ENCODE peak calls at places on chromosome 22, in six cellular contexts. T is progenitor cell of endocrine pancreas, E is NCI-H1092, A is chondrocyte, Q is body of pancreas, N is T-cell. D is an unnamed sample.

GRCh38 chr22:42716649-42717127 is 4.0 kb downstream of the A4GALT start:
- DNase-seq in N (no peak), T (no peak), Q (no peak), A (no peak), E (no peak), D (no peak)

GRCh38 chr22:19625331-19626041 is 88.8 kb upstream of the SEPTIN5 start:
- DNase-seq in T (no peak), E (no peak), Q (no peak), A (peak), N (no peak), D (no peak)

GRCh38 chr22:49119551-49119952 is 708.1 kb downstream of the BRD1 start:
- DNase-seq in N (no peak), T (no peak), E (no peak), Q (peak), A (no peak), D (no peak)

GRCh38 chr22:26318975-26319374 is 110.1 kb upstream of the ASPHD2 start:
- DNase-seq in Q (no peak), N (no peak), T (no peak), A (no peak), E (no peak), D (no peak)

GRCh38 chr22:48065852-48066251 is 1303.4 kb downstream of the TBC1D22A start:
- DNase-seq in N (no peak), Q (no peak), T (no peak), A (no peak), E (no peak), D (peak)

GRCh38 chr22:23128269-23129108 is 13.3 kb downstream of the RSPH14 start:
- DNase-seq in N (peak), A (peak), Q (peak), T (peak), E (peak), D (peak)

GRCh38 chr22:27512283-27512761 is 289.2 kb downstream of the MN1 start:
- DNase-seq in Q (peak), N (no peak), E (no peak), T (no peak), A (no peak), D (no peak)

GRCh38 chr22:45608763-45609180 is 62.9 kb upstream of the ATXN10 start:
- DNase-seq in E (no peak), Q (no peak), A (no peak), N (no peak), T (no peak), D (no peak)

GRCh38 chr22:37051629-37052385 is at the start of gene KCTD17:
- DNase-seq in A (no peak), T (peak), E (peak), Q (peak), N (peak), D (peak)

GRCh38 chr22:38802671-38803121 is 8.8 kb upstream of the DNAL4 start:
- DNase-seq in N (no peak), A (no peak), E (peak), T (no peak), Q (peak), D (peak)

GRCh38 chr22:37621352-37621860 is 12.8 kb downstream of the GGA1 start:
- DNase-seq in E (no peak), T (no peak), Q (no peak), A (no peak), N (no peak), D (no peak)

GRCh38 chr22:39300198-39300830 is 19.1 kb downstream of the RPL3 start:
- DNase-seq in A (no peak), T (no peak), E (no peak), N (no peak), Q (peak), D (no peak)

GRCh38 chr22:46374663-46375474 is 39.4 kb downstream of the TRMU start:
- DNase-seq in E (no peak), T (no peak), A (no peak), Q (peak), N (no peak), D (no peak)

GRCh38 chr22:17918840-17919239 is 105.5 kb downstream of the MICAL3 start:
- DNase-seq in N (no peak), Q (no peak), A (no peak), T (no peak), E (no peak), D (no peak)

GRCh38 chr22:24001314-24001713 is 3.9 kb downstream of the GSTT4 start:
- DNase-seq in E (no peak), Q (no peak), A (no peak), T (no peak), N (no peak), D (no peak)

GRCh38 chr22:31646186-31647019 is 15.6 kb downstream of the PISD start:
- DNase-seq in N (no peak), E (no peak), T (no peak), A (no peak), Q (no peak), D (no peak)

GRCh38 chr22:24983151-24983550 is 30.6 kb downstream of the KIAA1671 start:
- DNase-seq in N (no peak), T (no peak), E (no peak), Q (no peak), A (no peak), D (no peak)

GRCh38 chr22:38317237-38317994 is at the start of gene CSNK1E:
- DNase-seq in T (peak), Q (peak), E (peak), A (no peak), N (peak), D (peak)

GRCh38 chr22:46881373-46882118 is 119.1 kb downstream of the TBC1D22A start:
- DNase-seq in A (no peak), E (no peak), Q (no peak), T (no peak), N (no peak), D (no peak)

GRCh38 chr22:35489225-35489624 is 51.4 kb upstream of the RASD2 start:
- DNase-seq in N (no peak), A (peak), T (no peak), Q (no peak), E (peak), D (peak)

GRCh38 chr22:27370281-27370680 is 431.3 kb downstream of the MN1 start:
- DNase-seq in A (no peak), T (no peak), E (no peak), N (no peak), Q (no peak), D (no peak)

GRCh38 chr22:24806663-24807001 is 621 bp downstream of the SGSM1 start:
- DNase-seq in N (no peak), A (no peak), Q (no peak), E (no peak), T (no peak), D (no peak)

GRCh38 chr22:25109878-25110595 is 89.6 kb upstream of the CRYBB3 start:
- DNase-seq in N (no peak), T (no peak), A (no peak), E (no peak), Q (peak), D (no peak)

GRCh38 chr22:31935961-31936635 is 8.2 kb upstream of the YWHAH start:
- DNase-seq in Q (no peak), N (no peak), E (no peak), T (no peak), A (peak), D (no peak)

GRCh38 chr22:50440544-50441249 is 34.1 kb downstream of the SBF1 start:
- DNase-seq in Q (no peak), T (no peak), N (no peak), A (no peak), E (no peak), D (no peak)

GRCh38 chr22:40006641-40007040 is 11.9 kb downstream of the FAM83F start:
- DNase-seq in A (no peak), T (no peak), N (no peak), E (no peak), Q (no peak), D (no peak)

GRCh38 chr22:22167791-22168189 is 76.8 kb upstream of the VPREB1 start:
- DNase-seq in A (no peak), Q (no peak), T (no peak), E (peak), N (no peak), D (peak)

GRCh38 chr22:36395061-36395849 is 7.5 kb upstream of the MYH9 start:
- DNase-seq in T (no peak), N (no peak), A (no peak), E (no peak), Q (no peak), D (no peak)

GRCh38 chr22:49977578-49977977 is 17.0 kb downstream of the PIM3 start:
- DNase-seq in N (no peak), A (peak), Q (no peak), T (no peak), E (no peak), D (no peak)

GRCh38 chr22:48755332-48755949 is 1072.2 kb downstream of the BRD1 start:
- DNase-seq in E (no peak), T (peak), N (no peak), A (peak), Q (no peak), D (no peak)

GRCh38 chr22:39778055-39778454 is 115.5 kb downstream of the ENTHD1 start:
- DNase-seq in N (no peak), Q (no peak), E (no peak), A (no peak), T (no peak), D (no peak)

GRCh38 chr22:49861642-49862407 is 8.2 kb downstream of the ZBED4 start:
- DNase-seq in N (no peak), T (no peak), A (no peak), E (no peak), Q (no peak), D (no peak)

GRCh38 chr22:29635734-29636357 is 32.4 kb downstream of the NF2 start:
- DNase-seq in T (no peak), Q (no peak), E (peak), N (no peak), A (no peak), D (peak)

GRCh38 chr22:50507421-50507990 is at the start of gene LMF2:
- DNase-seq in N (no peak), E (peak), T (peak), A (peak), Q (peak), D (peak)

GRCh38 chr22:27990879-27991278 is 71.8 kb upstream of the PITPNB start:
- DNase-seq in A (peak), N (no peak), T (no peak), E (no peak), Q (peak), D (no peak)

D was measured in NCI-H345.